ENCODE peak calls at places on chromosomes 1 and 21, in five cellular contexts. Z is EH; W is fibroblast of the aortic adventitia; K is stimulated activated CD8-positive, alpha-beta memory T cell treated with anti-CD3 and anti-CD28 coated beads, Interleukin-15, amount 100 ng/mL, for 4 hours; N is mucosa of descending colon. H is an unnamed sample.

GRCh38 chr1:3836421-3836820 is 20.6 kb downstream of the CEP104 start:
- DNase-seq in Z (peak; percentile 55), W (no peak), K (no peak), N (no peak), H (no peak)

GRCh38 chr1:219927956-219928790 is at the start of gene SLC30A10:
- DNase-seq in Z (peak; percentile 7), W (no peak), K (no peak), N (peak; percentile 75), H (no peak)

GRCh38 chr1:204255966-204256365 is 42.2 kb upstream of the GOLT1A start:
- DNase-seq in Z (peak; percentile 67), W (peak; percentile 46), K (no peak), N (no peak), H (no peak)

GRCh38 chr1:93080424-93080823 is 1.3 kb downstream of the MTF2 start:
- DNase-seq in Z (peak; percentile 73), W (peak; percentile 87), K (no peak), N (no peak), H (peak; percentile 26)

GRCh38 chr1:180939072-180939705 is 26.5 kb downstream of the KIAA1614 start:
- DNase-seq in Z (no peak), W (no peak), K (no peak), N (no peak), H (no peak)

GRCh38 chr1:94022471-94023189 is 98.3 kb downstream of the ABCA4 start:
- DNase-seq in Z (peak; percentile 94), W (peak; percentile 99), K (no peak), N (no peak), H (peak; percentile 83)

GRCh38 chr1:26097696-26098095 is 13.9 kb upstream of the PDIK1L start:
- DNase-seq in Z (peak; percentile 94), W (peak; percentile 77), K (no peak), N (no peak), H (no peak)

GRCh38 chr21:44463716-44464115 is 8.4 kb downstream of the LRRC3 start:
- DNase-seq in Z (no peak), W (no peak), K (no peak), N (no peak), H (no peak)

GRCh38 chr1:11563560-11564069 is 84.7 kb downstream of the DISP3 start:
- DNase-seq in Z (peak; percentile 5), W (peak; percentile 2), K (no peak), N (no peak), H (no peak)

GRCh38 chr1:91754348-91754747 is 131.6 kb downstream of the TGFBR3 start:
- DNase-seq in Z (peak; percentile 52), W (peak; percentile 64), K (no peak), N (no peak), H (no peak)

GRCh38 chr1:7249516-7249915 is 464.3 kb downstream of the CAMTA1 start:
- DNase-seq in Z (peak; percentile 28), W (no peak), K (no peak), N (no peak), H (no peak)

GRCh38 chr1:36119451-36119850 is 5.6 kb downstream of the COL8A2 start:
- DNase-seq in Z (peak; percentile 58), W (no peak), K (no peak), N (no peak), H (no peak)

H was measured in AG04450.